ENCODE peak calls at places on chromosome 19, in four cellular contexts. C, E, R and V are unnamed samples.

GRCh38 chr19:8145969-8146368 is 3.4 kb downstream of the FBN3 start:
- DNase-seq in C (no peak), E (no peak), R (no peak), V (no peak)

GRCh38 chr19:5214371-5214770 is 126.2 kb downstream of the PTPRS start:
- DNase-seq in C (no peak), E (no peak), R (no peak), V (no peak)

GRCh38 chr19:55173717-55174409 is 6.2 kb downstream of the SYT5 start:
- DNase-seq in C (no peak), E (no peak), R (peak), V (no peak)

GRCh38 chr19:50402544-50403301 is 16.0 kb upstream of the SPIB start:
- DNase-seq in C (no peak), E (no peak), R (no peak), V (no peak)

GRCh38 chr19:10812902-10813404 is 23.1 kb downstream of the TMED1 start:
- DNase-seq in C (no peak), E (no peak), R (peak), V (no peak)

GRCh38 chr19:48618916-48619691 is at the start of the genes RPL18 and SPHK2:
- DNase-seq in C (peak), E (peak), R (peak), V (peak)

GRCh38 chr19:10551698-10552301 is 8.1 kb downstream of the ATG4D start:
- DNase-seq in C (no peak), E (no peak), R (no peak), V (no peak)

GRCh38 chr19:2266183-2266993 is 10.2 kb upstream of the JSRP1 start:
- DNase-seq in C (no peak), E (no peak), R (no peak), V (no peak)

GRCh38 chr19:16327911-16328823 is 3.5 kb downstream of the KLF2 start:
- DNase-seq in C (no peak), E (no peak), R (no peak), V (no peak)

GRCh38 chr19:50949792-50950320 is 3.0 kb downstream of the KLK5 start:
- DNase-seq in C (no peak), E (no peak), R (no peak), V (no peak)